ENCODE peak calls at places on chromosome 16, in five cellular contexts. R, O, F, W and H are unnamed samples.

GRCh38 chr16:10086620-10087019 is 95.6 kb downstream of the GRIN2A start:
- DNase-seq in O (no peak), W (no peak), F (no peak), R (no peak), H (no peak)

GRCh38 chr16:70422543-70422942 is 16.4 kb downstream of the ST3GAL2 start:
- DNase-seq in F (no peak), W (no peak), R (no peak), O (no peak), H (no peak)

GRCh38 chr16:6016530-6017184 is 919.1 kb upstream of the EEF2KMT start:
- DNase-seq in F (peak), W (peak), O (no peak), R (no peak), H (no peak)

GRCh38 chr16:66254106-66254505 is 112.4 kb upstream of the CDH5 start:
- DNase-seq in O (no peak), W (no peak), F (no peak), R (no peak), H (peak)

GRCh38 chr16:57132470-57132869 is 40.1 kb downstream of the CPNE2 start:
- DNase-seq in W (no peak), R (no peak), F (no peak), O (no peak), H (no peak)

GRCh38 chr16:87210949-87211348 is 106.2 kb downstream of the C16orf95 start:
- DNase-seq in R (no peak), F (no peak), W (peak), O (no peak), H (no peak)

GRCh38 chr16:70255584-70255983 is 3.8 kb upstream of the EXOSC6 start:
- DNase-seq in O (no peak), R (no peak), W (no peak), F (no peak), H (no peak)

GRCh38 chr16:11254913-11255736 is 879 bp downstream of the SOCS1 start:
- DNase-seq in W (peak), R (peak), O (peak), F (no peak), H (peak)

GRCh38 chr16:9846362-9847099 is 335.7 kb downstream of the GRIN2A start:
- DNase-seq in F (no peak), R (no peak), W (peak), O (no peak), H (no peak)

GRCh38 chr16:88523381-88524159 is 46.6 kb upstream of the ZC3H18 start:
- DNase-seq in W (no peak), O (no peak), R (no peak), F (no peak), H (no peak)

GRCh38 chr16:309476-309875 is 26.5 kb downstream of the PDIA2 start:
- DNase-seq in W (no peak), O (no peak), F (no peak), R (no peak), H (no peak)

GRCh38 chr16:608019-608418 is 18.2 kb downstream of the RAB40C start:
- DNase-seq in R (peak), F (no peak), W (no peak), O (no peak), H (no peak)

GRCh38 chr16:72312862-72313261 is 140.9 kb upstream of the PMFBP1 start:
- DNase-seq in F (no peak), W (peak), O (no peak), R (no peak), H (no peak)

GRCh38 chr16:8375208-8375607 is 215.1 kb downstream of the TMEM114 start:
- DNase-seq in R (no peak), W (no peak), F (no peak), O (no peak), H (no peak)

GRCh38 chr16:27841061-27841801 is 222.3 kb downstream of the GSG1L start:
- DNase-seq in F (no peak), R (no peak), W (no peak), O (no peak), H (no peak)

GRCh38 chr16:87608400-87608985 is 6.2 kb downstream of the JPH3 start:
- DNase-seq in F (peak), O (no peak), R (peak), W (peak), H (peak)

GRCh38 chr16:58177347-58177710 is 20.6 kb downstream of the CSNK2A2 start:
- DNase-seq in W (no peak), R (no peak), F (no peak), O (no peak), H (no peak)

GRCh38 chr16:50313596-50314483 is 47.5 kb downstream of the ADCY7 start:
- DNase-seq in F (peak), O (no peak), W (peak), R (peak), H (peak)

GRCh38 chr16:11073407-11073806 is 129.0 kb downstream of the CLEC16A start:
- DNase-seq in W (no peak), R (no peak), O (no peak), F (no peak), H (no peak)

GRCh38 chr16:89505204-89506112 is 2.7 kb upstream of the SPG7 start:
- DNase-seq in R (peak), W (peak), F (peak), O (no peak), H (peak)

GRCh38 chr16:677306-678190 is 2.1 kb downstream of the RHBDL1 start:
- DNase-seq in R (no peak), O (peak), F (no peak), W (no peak), H (no peak)

GRCh38 chr16:57610611-57611010 is 17.8 kb upstream of the ADGRG1 start:
- DNase-seq in O (no peak), F (no peak), W (no peak), R (no peak), H (no peak)

GRCh38 chr16:81175325-81175891 is 63.1 kb upstream of the BCO1 start:
- DNase-seq in R (no peak), W (peak), F (no peak), O (no peak), H (no peak)

GRCh38 chr16:68433316-68433715 is 15.0 kb downstream of the SMPD3 start:
- DNase-seq in F (no peak), R (no peak), O (no peak), W (no peak), H (no peak)

GRCh38 chr16:12120331-12120981 is 143.9 kb downstream of the SNX29 start:
- DNase-seq in F (no peak), R (no peak), O (no peak), W (peak), H (no peak)

GRCh38 chr16:19168173-19169080 is at the start of gene SYT17:
- DNase-seq in F (no peak), W (no peak), O (peak), R (no peak), H (peak)

GRCh38 chr16:31505483-31505882 is 2.7 kb downstream of the RUSF1 start:
- DNase-seq in F (no peak), R (peak), W (no peak), O (no peak), H (no peak)

GRCh38 chr16:24580665-24581064 is 41.3 kb downstream of the RBBP6 start:
- DNase-seq in F (peak), W (peak), R (no peak), O (no peak), H (no peak)